ENCODE peak calls at places on chromosomes 6 and 20, in five cellular contexts. D is fibroblast of pulmonary artery, K is neuronal stem cell, T is colonic mucosa, R is coronary artery. J is an unnamed sample.

GRCh38 chr20:1005452-1006027 is 3.4 kb upstream of the RSPO4 start:
- DNase-seq in D (peak), K (peak), T (peak), R (peak), J (peak)

GRCh38 chr6:145406733-145407256 is 328.5 kb downstream of the EPM2A start:
- DNase-seq in D (no peak), K (no peak), T (no peak), R (no peak), J (no peak)

GRCh38 chr20:57327820-57328219 is 1.8 kb upstream of the SPO11 start:
- DNase-seq in D (no peak), K (no peak), T (peak), R (no peak), J (no peak)

GRCh38 chr6:71404145-71404966 is 115.7 kb downstream of the OGFRL1 start:
- DNase-seq in D (peak), K (no peak), T (no peak), R (no peak), J (no peak)

GRCh38 chr6:45445749-45446454 is 68.2 kb upstream of the SUPT3H start:
- DNase-seq in D (peak), K (peak), T (peak), R (peak), J (peak)

GRCh38 chr6:46186583-46186982 is 15.8 kb upstream of the ENPP5 start:
- DNase-seq in D (no peak), K (no peak), T (no peak), R (no peak), J (no peak)

GRCh38 chr20:10093087-10093591 is 58.4 kb downstream of the ANKEF1 start:
- DNase-seq in D (peak), K (no peak), T (no peak), R (no peak), J (peak)

GRCh38 chr20:48824830-48825550 is 2.8 kb downstream of the PREX1 start:
- DNase-seq in D (no peak), K (peak), T (no peak), R (no peak), J (no peak)

GRCh38 chr6:21134401-21134800 is 459.1 kb upstream of the SOX4 start:
- DNase-seq in D (no peak), K (no peak), T (no peak), R (no peak), J (no peak)

GRCh38 chr20:40536866-40537265 is 152.2 kb downstream of the MAFB start:
- DNase-seq in D (peak), K (no peak), T (no peak), R (no peak), J (no peak)

GRCh38 chr6:160120087-160120486 is 1.5 kb upstream of the SLC22A1 start:
- DNase-seq in D (no peak), K (no peak), T (no peak), R (no peak), J (no peak)

GRCh38 chr6:41512146-41512701 is 34.0 kb upstream of the FOXP4 start:
- DNase-seq in D (no peak), K (no peak), T (no peak), R (no peak), J (no peak)

GRCh38 chr6:125104425-125104824 is 49.1 kb upstream of the TPD52L1 start:
- DNase-seq in D (peak), K (peak), T (no peak), R (no peak), J (no peak)

GRCh38 chr6:41286544-41287346 is at the start of gene TREM1:
- DNase-seq in D (peak), K (no peak), T (no peak), R (no peak), J (peak)

GRCh38 chr6:147029923-147030322 is 174.3 kb upstream of the STXBP5 start:
- DNase-seq in D (peak), K (no peak), T (no peak), R (no peak), J (no peak)

GRCh38 chr6:38012573-38012972 is 193.0 kb downstream of the ZFAND3 start:
- DNase-seq in D (peak), K (no peak), T (no peak), R (no peak), J (peak)

GRCh38 chr6:46032112-46032998 is 16.7 kb upstream of the CLIC5 start:
- DNase-seq in D (no peak), K (no peak), T (no peak), R (no peak), J (no peak)

DNA sequence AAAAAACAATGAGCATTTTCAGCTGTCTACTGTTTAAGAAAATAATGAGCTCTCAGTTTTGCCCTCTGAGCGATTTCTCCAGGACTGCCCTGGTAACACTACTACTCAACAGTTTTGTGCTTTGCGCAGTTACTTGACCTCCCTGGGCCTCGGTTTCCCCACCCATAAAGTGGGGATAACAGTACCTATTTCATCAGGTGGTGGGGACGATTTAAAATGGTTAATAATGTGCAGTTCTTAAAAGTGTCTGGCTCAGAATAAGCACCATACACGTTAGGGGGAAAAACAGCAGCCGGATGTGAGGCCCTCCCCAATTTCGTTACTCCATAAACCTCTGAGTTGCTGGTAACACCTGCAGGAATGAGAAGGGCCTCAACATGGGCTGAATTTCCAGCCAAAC is 1.1 kb upstream of the SIRT5 start:
- DNase-seq in D (no peak), K (no peak), T (no peak), R (no peak), J (no peak)
- H3K4me3 ChIP-seq in D (peak), K (no peak), T (peak), R (peak), J (peak)

GRCh38 chr6:36364669-36365479 is 22.6 kb downstream of the ETV7 start:
- DNase-seq in D (peak), K (no peak), T (no peak), R (no peak), J (peak)
- H3K4me3 ChIP-seq in D (no peak), K (no peak), T (no peak), R (no peak), J (no peak)

GRCh38 chr6:26597821-26598220 is 1.1 kb downstream of the ABT1 start:
- DNase-seq in D (no peak), K (no peak), T (no peak), R (no peak), J (no peak)

GRCh38 chr6:26599134-26599533 is 2.4 kb downstream of the ABT1 start:
- DNase-seq in D (no peak), K (no peak), T (no peak), R (no peak), J (no peak)

GRCh38 chr6:26597389-26597766 is 625 bp downstream of the ABT1 start:
- DNase-seq in D (no peak), K (no peak), T (no peak), R (no peak), J (no peak)

GRCh38 chr6:26599591-26599990 is 2.8 kb downstream of the ABT1 start:
- DNase-seq in D (no peak), K (no peak), T (no peak), R (no peak), J (no peak)

GRCh38 chr6:26598267-26598666 is 1.5 kb downstream of the ABT1 start:
- DNase-seq in D (no peak), K (no peak), T (no peak), R (no peak), J (no peak)
- H3K4me3 ChIP-seq in D (peak), K (no peak), T (peak), R (no peak), J (no peak)

GRCh38 chr6:74404366-74404765 is 708.4 kb downstream of the CD109 start:
- DNase-seq in D (peak), K (no peak), T (no peak), R (no peak), J (no peak)
- H3K4me3 ChIP-seq in D (no peak), K (no peak), T (no peak), R (no peak), J (no peak)

GRCh38 chr6:6622557-6622956 is 34.0 kb downstream of the LY86 start:
- DNase-seq in D (no peak), K (no peak), T (no peak), R (no peak), J (no peak)

GRCh38 chr6:6624269-6624668 is 35.7 kb downstream of the LY86 start:
- DNase-seq in D (no peak), K (no peak), T (no peak), R (no peak), J (no peak)

GRCh38 chr6:6623553-6623952 is 35.0 kb downstream of the LY86 start:
- DNase-seq in D (no peak), K (no peak), T (no peak), R (no peak), J (no peak)

GRCh38 chr6:6629416-6629815 is 40.9 kb downstream of the LY86 start:
- DNase-seq in D (peak), K (no peak), T (no peak), R (no peak), J (no peak)

DNA sequence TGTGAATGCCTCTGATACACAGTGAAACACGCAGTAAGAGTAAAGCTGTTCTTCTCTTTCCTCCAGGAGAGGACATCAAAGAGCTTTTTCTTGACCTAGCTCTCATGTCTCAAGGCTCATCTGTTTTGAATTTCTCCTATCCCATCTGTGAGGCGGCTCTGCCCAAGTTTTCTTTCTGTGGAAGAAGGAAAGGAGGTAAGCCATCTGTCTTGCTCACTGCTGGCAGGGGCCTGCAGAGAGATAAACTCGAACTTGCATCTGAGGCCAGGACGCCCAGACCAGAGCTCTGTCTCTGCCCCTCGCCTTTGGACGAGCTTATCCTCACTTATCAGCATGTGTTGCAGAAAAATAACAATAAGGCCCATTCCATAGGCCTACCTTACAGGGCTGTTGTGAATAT is 37.7 kb downstream of the LY86 start:
- DNase-seq in D (no peak), K (no peak), T (no peak), R (no peak), J (no peak)
- H3K4me3 ChIP-seq in D (no peak), K (no peak), T (no peak), R (no peak), J (no peak)

DNA sequence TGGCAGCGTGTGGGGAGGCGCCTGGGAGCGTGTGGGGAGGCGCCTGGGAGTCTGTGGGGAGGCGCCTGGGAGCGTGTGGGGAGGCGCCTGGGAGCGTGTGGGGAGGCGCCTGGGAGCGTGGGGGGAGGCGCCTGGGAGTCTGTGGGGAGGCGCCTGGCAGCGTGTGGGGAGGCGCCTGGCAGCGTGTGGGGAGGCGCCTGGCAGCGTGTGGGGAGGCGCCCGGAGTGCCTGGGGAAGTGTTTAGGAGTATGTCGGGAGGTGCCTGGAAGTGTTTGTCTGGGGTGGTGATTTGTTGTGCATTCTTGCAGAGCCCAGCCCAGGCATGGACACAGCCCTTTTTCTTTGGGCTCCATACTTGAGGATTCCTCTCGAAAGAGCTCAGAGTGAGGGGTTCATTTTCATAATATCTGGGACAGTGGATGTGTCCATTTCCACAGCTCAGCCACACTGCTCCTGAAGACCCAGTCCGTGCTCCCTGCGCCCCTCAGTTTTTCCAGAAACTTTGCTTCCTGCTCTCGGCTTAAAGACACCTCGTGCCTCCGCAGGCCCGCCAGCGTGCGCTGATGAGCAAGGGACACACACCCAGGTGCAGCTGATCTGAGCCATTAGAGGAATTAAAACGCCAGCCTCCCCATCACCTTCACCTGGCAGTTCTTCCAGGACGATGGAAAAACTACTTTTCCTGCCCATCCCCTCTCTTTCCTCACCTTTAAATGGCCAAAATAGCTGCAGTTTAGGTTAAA is 172.2 kb upstream of the THBS2 start:
- DNase-seq in D (peak), K (no peak), T (no peak), R (no peak), J (no peak)
- H3K4me3 ChIP-seq in D (no peak), K (no peak), T (no peak), R (no peak), J (no peak)

GRCh38 chr6:30444451-30444742 is 44.9 kb upstream of the HLA-E start:
- DNase-seq in D (no peak), K (no peak), T (no peak), R (no peak), J (no peak)
- H3K4me3 ChIP-seq in D (no peak), K (no peak), T (no peak), R (no peak), J (no peak)

DNA sequence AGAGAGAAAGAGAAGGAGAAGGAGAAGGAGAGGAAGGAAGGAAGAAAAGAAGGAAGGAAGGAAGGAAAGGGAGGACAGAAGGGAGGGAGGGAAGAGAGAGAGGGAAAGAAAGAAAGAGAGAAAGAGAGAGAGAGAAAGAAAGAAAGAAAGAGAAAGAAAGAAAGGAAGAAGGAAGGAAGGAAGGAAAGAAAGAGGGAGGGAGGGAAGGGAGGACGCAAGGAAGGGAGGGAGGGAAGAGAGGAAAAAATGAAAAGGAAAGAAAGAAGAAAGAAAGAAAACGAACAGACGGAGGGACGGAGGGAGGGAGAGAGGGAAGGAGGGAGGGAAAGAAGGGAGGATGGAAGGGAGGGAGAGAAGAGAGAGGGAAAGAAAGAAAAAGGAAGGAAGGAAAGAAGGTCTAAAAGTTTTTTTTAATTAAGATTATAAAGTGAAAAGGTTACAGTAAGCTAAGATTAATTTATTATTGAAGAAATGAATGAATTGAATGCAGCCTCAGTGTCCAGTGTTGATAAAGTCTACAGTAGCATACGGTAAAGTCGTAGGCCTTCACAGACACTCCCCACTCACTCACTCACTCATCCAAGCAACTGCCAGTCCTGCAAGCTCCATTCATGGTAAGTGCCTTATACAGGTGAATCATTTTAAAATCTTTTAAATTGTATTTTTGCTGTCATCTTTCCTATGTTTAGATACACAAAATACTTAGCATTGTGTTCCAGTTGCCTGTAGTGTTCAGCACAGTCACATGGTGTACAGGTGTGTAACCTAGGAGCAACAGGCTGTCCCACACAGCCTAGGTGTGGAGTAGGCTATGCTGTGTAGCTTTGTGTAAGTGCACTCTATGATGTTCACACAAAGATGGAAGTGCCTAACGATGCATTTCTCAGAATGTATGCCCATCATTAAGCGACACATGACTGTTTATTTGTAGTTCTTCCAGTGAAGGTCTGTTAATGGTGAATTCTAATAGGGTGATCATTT is 20.3 kb upstream of the ARID1B start:
- DNase-seq in D (no peak), K (no peak), T (no peak), R (no peak), J (no peak)
- H3K4me3 ChIP-seq in D (no peak), K (no peak), T (no peak), R (no peak), J (no peak)

GRCh38 chr20:49982072-49982345 is 771 bp upstream of the SNAI1 start:
- DNase-seq in D (no peak), K (no peak), T (no peak), R (no peak), J (no peak)

GRCh38 chr20:49982346-49983122 is at the start of gene SNAI1:
- DNase-seq in D (peak), K (peak), T (peak), R (peak), J (peak)

GRCh38 chr20:49983123-49983847 is 505 bp downstream of the SNAI1 start:
- DNase-seq in D (no peak), K (no peak), T (no peak), R (no peak), J (no peak)

GRCh38 chr20:49980140-49981008 is 2.4 kb upstream of the SNAI1 start:
- DNase-seq in D (no peak), K (no peak), T (no peak), R (no peak), J (no peak)

DNA sequence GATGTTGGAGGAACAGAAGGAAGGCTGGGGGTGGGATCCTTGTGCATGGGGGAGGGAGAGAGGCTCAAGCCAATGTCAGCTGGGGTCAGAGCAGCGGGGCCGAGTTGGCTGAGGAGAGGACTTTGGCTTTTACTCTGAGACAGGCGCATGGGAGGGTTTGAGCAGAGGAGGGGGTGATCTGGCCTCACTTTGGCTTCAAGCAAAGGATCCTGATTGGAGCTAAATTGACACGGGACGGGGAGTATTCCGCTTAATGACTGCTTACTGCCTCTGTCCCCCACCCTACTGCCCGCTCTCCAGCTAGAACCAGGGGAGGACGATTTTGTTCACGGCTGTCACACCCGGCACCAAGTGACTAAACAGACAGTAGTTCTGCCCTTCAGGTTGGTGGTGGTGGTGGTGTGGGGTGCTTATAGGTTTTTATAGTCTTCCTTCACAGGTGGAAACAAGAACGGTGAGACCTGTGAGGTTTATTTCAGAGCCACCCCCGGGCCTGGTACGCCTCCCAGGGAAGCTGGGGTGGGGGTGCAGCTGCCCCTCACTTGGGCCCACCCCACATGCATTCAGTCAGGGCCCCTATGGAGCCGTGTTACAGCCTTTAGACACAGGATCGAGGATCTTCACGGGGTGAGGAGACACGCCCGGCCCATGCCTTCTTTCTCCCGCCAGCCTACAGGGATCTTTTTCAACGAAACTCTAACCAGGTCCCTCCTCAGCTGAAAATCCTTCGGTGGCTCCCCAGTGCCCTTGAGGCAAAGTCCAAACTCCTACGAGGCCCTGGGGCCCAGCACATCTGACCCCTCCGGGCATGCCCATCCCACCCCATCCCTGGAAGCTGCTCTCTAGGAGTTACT is 1.3 kb upstream of the SNAI1 start:
- DNase-seq in D (no peak), K (no peak), T (no peak), R (no peak), J (no peak)
- H3K4me3 ChIP-seq in D (no peak), K (no peak), T (no peak), R (no peak), J (no peak)

GRCh38 chr6:22173311-22173710 is 123.5 kb downstream of the PRL start:
- DNase-seq in D (no peak), K (no peak), T (no peak), R (no peak), J (no peak)
- H3K4me3 ChIP-seq in D (no peak), K (no peak), T (no peak), R (no peak), J (no peak)